ENCODE peak calls at places on chromosomes 11 and 22, in six cellular contexts. C is upper lobe of left lung, H is GM12878, K is HepG2, U is K562, Y is A549. I is an unnamed sample.

GRCh38 chr11:70445605-70446004 is 47.3 kb downstream of the CTTN start:
- ATAC-seq in C (no peak), H (no peak), K (no peak), U (no peak), Y (no peak), I (no peak)

GRCh38 chr11:130049260-130049659 is 20.4 kb upstream of the APLP2 start:
- ATAC-seq in C (peak), H (no peak), K (no peak), U (peak), Y (no peak), I (peak)

GRCh38 chr11:12893787-12894672 is 115.1 kb upstream of the RASSF10 start:
- ATAC-seq in C (peak), H (peak), K (peak), U (peak), Y (peak), I (peak)

GRCh38 chr22:36362077-36362476 is 25.7 kb downstream of the MYH9 start:
- ATAC-seq in C (no peak), H (no peak), K (no peak), U (no peak), Y (no peak), I (no peak)

GRCh38 chr11:75589933-75590332 is 27.9 kb downstream of the SERPINH1 start:
- ATAC-seq in C (no peak), H (no peak), K (no peak), U (peak), Y (no peak), I (no peak)

GRCh38 chr11:65559535-65559934 is 1.4 kb upstream of the LTBP3 start:
- ATAC-seq in C (no peak), H (no peak), K (no peak), U (no peak), Y (peak), I (no peak)

GRCh38 chr11:86990079-86990478 is 34.9 kb upstream of the FZD4 start:
- ATAC-seq in C (no peak), H (no peak), K (no peak), U (peak), Y (peak), I (no peak)

GRCh38 chr22:23915230-23915754 is 21.1 kb downstream of the MIF start:
- ATAC-seq in C (no peak), H (peak), K (no peak), U (no peak), Y (no peak), I (no peak)

GRCh38 chr22:38304526-38304925 is 12.7 kb downstream of the CSNK1E start:
- ATAC-seq in C (no peak), H (no peak), K (peak), U (no peak), Y (peak), I (peak)

GRCh38 chr11:2837096-2837601 is 48.4 kb downstream of the CDKN1C start:
- ATAC-seq in C (peak), H (no peak), K (peak), U (peak), Y (peak), I (peak)

GRCh38 chr22:32567544-32567943 is 92.9 kb downstream of the FBXO7 start:
- ATAC-seq in C (no peak), H (no peak), K (no peak), U (no peak), Y (no peak), I (no peak)

GRCh38 chr11:61718613-61719302 is 33.7 kb upstream of the MYRF start:
- ATAC-seq in C (peak), H (no peak), K (no peak), U (peak), Y (peak), I (peak)

GRCh38 chr11:61716478-61717285 is 35.8 kb upstream of the MYRF start:
- ATAC-seq in C (no peak), H (no peak), K (no peak), U (no peak), Y (no peak), I (no peak)

GRCh38 chr11:61717286-61718033 is 35.0 kb upstream of the MYRF start:
- ATAC-seq in C (no peak), H (no peak), K (no peak), U (no peak), Y (peak), I (no peak)

GRCh38 chr11:61719968-61720367 is 32.5 kb upstream of the MYRF start:
- ATAC-seq in C (no peak), H (no peak), K (no peak), U (no peak), Y (no peak), I (no peak)

GRCh38 chr11:61718046-61718531 is 34.3 kb upstream of the MYRF start:
- ATAC-seq in C (no peak), H (no peak), K (no peak), U (no peak), Y (peak), I (peak)
- TF ChIP-seq EP300 in C (no peak), H (no peak), K (no peak), U (no peak), Y (no peak), I (no peak)

DNA sequence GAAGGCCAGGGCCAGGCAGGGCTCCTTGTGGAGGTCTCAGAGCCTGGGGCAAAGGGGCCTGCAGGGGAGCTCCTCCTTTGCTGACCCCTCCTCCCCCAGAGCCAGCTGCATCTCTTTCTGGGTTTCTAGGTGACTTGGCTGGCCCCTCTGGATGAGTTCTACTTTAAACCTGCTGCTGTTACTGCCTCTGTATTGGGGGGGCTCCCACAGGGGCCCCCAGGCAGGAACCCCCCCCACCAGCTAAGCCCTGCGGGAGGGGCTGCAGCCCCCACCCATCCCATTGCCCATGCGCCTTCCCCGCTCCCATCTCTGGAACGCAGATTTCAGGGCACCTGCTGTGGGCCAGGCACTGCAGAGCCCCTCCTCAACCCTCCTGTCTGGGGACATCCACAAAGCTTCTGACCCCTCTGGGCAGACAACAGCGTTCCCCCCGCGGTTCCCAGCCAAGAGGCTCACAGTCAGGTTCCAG is 890 bp upstream of the PLCB3 start:
- ATAC-seq in C (no peak), H (no peak), K (no peak), U (no peak), Y (no peak), I (no peak)
- H3K4me3 ChIP-seq in C (peak), H (peak), K (peak), U (peak), Y (peak), I (no peak)

GRCh38 chr11:61774441-61774840 is 18.0 kb downstream of the TMEM258 start:
- ATAC-seq in C (no peak), H (no peak), K (no peak), U (no peak), Y (no peak), I (no peak)
- TF ChIP-seq EP300 in C (no peak), H (no peak), K (no peak), U (no peak), Y (no peak), I (no peak)

DNA sequence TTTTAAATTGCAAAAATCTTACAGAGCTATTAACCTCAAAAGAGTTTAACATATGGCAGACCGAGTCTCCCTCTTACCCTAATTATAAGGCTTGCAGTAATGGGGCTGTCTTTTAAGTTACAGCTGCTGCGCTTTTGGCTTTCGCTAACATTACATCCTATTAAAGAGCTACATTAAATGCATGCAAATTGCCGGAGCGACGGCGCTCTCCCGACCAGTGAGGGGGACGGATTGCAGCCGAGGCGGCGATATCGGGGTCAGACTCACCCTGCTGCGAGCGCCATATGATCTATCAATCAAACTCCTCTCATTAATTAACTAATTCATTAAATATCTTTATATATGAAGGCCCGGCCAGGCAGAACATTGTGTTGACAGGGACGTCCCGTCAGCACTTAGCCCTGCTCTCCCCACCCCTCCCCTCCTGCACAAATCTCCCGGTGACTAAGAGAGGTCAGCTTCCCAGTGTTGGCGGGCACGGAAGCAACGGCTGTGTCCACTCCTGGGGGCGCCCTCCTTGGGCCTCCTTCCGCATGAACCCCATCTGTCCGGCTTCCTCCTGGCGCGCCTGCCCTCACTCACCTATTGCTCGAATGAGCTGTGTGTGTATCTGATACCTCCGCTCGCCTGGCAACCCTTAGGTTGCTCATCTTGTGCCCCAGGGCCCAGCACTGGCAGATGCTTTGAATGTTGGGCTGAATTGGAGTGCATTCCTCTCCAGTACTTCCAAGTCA is 156.0 kb upstream of the CADM1 start:
- ATAC-seq in C (no peak), H (no peak), K (no peak), U (no peak), Y (no peak), I (no peak)
- H3K4me3 ChIP-seq in C (no peak), H (no peak), K (no peak), U (no peak), Y (no peak), I (peak)